ENCODE peak calls at places on chromosomes 13 and 19, in ten cellular contexts. E, L, B, J, G, V, Q, H, S and Y are unnamed samples. For H3K4me1, the result is how much of the 10 kb centered on the place peaks cover.

GRCh38 chr13:27270594-27271520 is at the start of gene RASL11A:
- DNase-seq in E (peak), L (peak), B (peak), J (peak), G (peak), V (peak), Q (peak), H (peak), S (peak), Y (peak)

GRCh38 chr19:18300930-18301717 is 19.7 kb upstream of the JUND start:
- DNase-seq in E (peak), L (no peak), B (peak), J (peak), G (no peak), V (peak), Q (no peak), H (peak), S (peak), Y (no peak)

GRCh38 chr19:45901432-45901903 is 945 bp downstream of the MYPOP start:
- DNase-seq in E (no peak), L (peak), B (peak), J (peak), G (peak), V (peak), Q (no peak), H (peak), S (peak), Y (peak)

GRCh38 chr19:30518965-30519606 is 146.9 kb downstream of the ZNF536 start:
- DNase-seq in E (no peak), L (no peak), B (no peak), J (no peak), G (no peak), V (no peak), Q (no peak), H (no peak), S (no peak), Y (no peak)

GRCh38 chr13:29791997-29792775 is 58.2 kb downstream of the UBL3 start:
- DNase-seq in E (no peak), L (no peak), B (no peak), J (no peak), G (no peak), V (no peak), Q (no peak), H (peak), S (no peak), Y (no peak)

GRCh38 chr13:40508112-40508511 is 158.3 kb downstream of the FOXO1 start:
- DNase-seq in E (no peak), L (no peak), B (peak), J (no peak), G (no peak), V (peak), Q (no peak), H (no peak), S (no peak), Y (no peak)

GRCh38 chr13:35475131-35475959 is 1.1 kb downstream of the MAB21L1 start:
- DNase-seq in E (no peak), L (peak), B (peak), J (no peak), G (no peak), V (no peak), Q (no peak), H (peak), S (peak), Y (no peak)

GRCh38 chr13:30593001-30593400 is 24.7 kb upstream of the USPL1 start:
- DNase-seq in E (no peak), L (no peak), B (no peak), J (no peak), G (no peak), V (no peak), Q (no peak), H (no peak), S (no peak), Y (no peak)

GRCh38 chr19:29834991-29835390 is 23.2 kb downstream of the CCNE1 start:
- DNase-seq in E (peak), L (no peak), B (no peak), J (no peak), G (no peak), V (no peak), Q (no peak), H (no peak), S (no peak), Y (no peak)

GRCh38 chr19:40139533-40140287 is 49.0 kb upstream of the ZNF780A start:
- DNase-seq in E (peak), L (no peak), B (peak), J (no peak), G (no peak), V (no peak), Q (no peak), H (peak), S (peak), Y (no peak)

GRCh38 chr13:77465595-77466195 is 69.8 kb upstream of the SCEL start:
- DNase-seq in E (no peak), L (no peak), B (no peak), J (no peak), G (no peak), V (no peak), Q (no peak), H (no peak), S (no peak), Y (no peak)

GRCh38 chr19:17292301-17293074 is 10.7 kb downstream of the ABHD8 start:
- DNase-seq in E (peak), L (peak), B (peak), J (peak), G (peak), V (peak), Q (no peak), H (peak), S (peak), Y (peak)

GRCh38 chr19:12043752-12044422 is 8.4 kb upstream of the ZNF433 start:
- DNase-seq in E (no peak), L (no peak), B (no peak), J (no peak), G (no peak), V (no peak), Q (no peak), H (no peak), S (no peak), Y (no peak)
- H3K4me1 ChIP-seq in E (under half), L (under half), B (under half), J (under half), G (under half), V (under half), Q (under half), H (under half), S (under half), Y (under half)

GRCh38 chr19:2476451-2477140 is 669 bp downstream of the GADD45B start:
- DNase-seq in E (peak), L (no peak), B (peak), J (peak), G (peak), V (peak), Q (no peak), H (peak), S (peak), Y (peak)
- H3K4me1 ChIP-seq in E (under half), L (under half), B (under half), J (half or more), G (under half), V (under half), Q (under half), H (under half), S (under half), Y (under half)

GRCh38 chr19:10404888-10405808 is 1.8 kb upstream of the CDC37 start:
- DNase-seq in E (no peak), L (no peak), B (no peak), J (no peak), G (no peak), V (no peak), Q (no peak), H (no peak), S (no peak), Y (peak)

GRCh38 chr19:10408511-10409291 is 5.4 kb upstream of the CDC37 start:
- DNase-seq in E (no peak), L (no peak), B (no peak), J (no peak), G (peak), V (no peak), Q (no peak), H (no peak), S (peak), Y (no peak)

GRCh38 chr19:10407102-10407501 is 3.8 kb upstream of the CDC37 start:
- DNase-seq in E (no peak), L (no peak), B (no peak), J (no peak), G (no peak), V (no peak), Q (no peak), H (no peak), S (no peak), Y (no peak)

GRCh38 chr19:10403137-10404021 is at the start of gene CDC37:
- DNase-seq in E (peak), L (peak), B (peak), J (peak), G (peak), V (peak), Q (peak), H (peak), S (peak), Y (peak)

GRCh38 chr19:10406191-10406590 is 2.8 kb upstream of the CDC37 start:
- DNase-seq in E (no peak), L (no peak), B (no peak), J (no peak), G (no peak), V (no peak), Q (no peak), H (no peak), S (no peak), Y (no peak)
- H3K4me1 ChIP-seq in E (under half), L (under half), B (under half), J (half or more), G (half or more), V (under half), Q (under half), H (under half), S (under half), Y (half or more)

GRCh38 chr13:112690242-112690943 is 555 bp downstream of the ATP11A start:
- DNase-seq in E (no peak), L (peak), B (peak), J (peak), G (no peak), V (peak), Q (no peak), H (peak), S (peak), Y (peak)
- H3K4me1 ChIP-seq in E (under half), L (under half), B (under half), J (half or more), G (under half), V (under half), Q (under half), H (under half), S (under half), Y (under half)